ENCODE peak calls at places on chromosomes 11 and 22, in five cellular contexts. V, J, Y, T and P are unnamed samples.

GRCh38 chr11:120835601-120836228 is 188.2 kb upstream of the TBCEL start:
- DNase-seq in V (no peak), J (no peak), Y (no peak), T (no peak), P (no peak)

GRCh38 chr11:111310723-111311122 is 12.4 kb downstream of the POU2AF3 start:
- DNase-seq in V (no peak), J (no peak), Y (no peak), T (no peak), P (no peak)

GRCh38 chr22:47174671-47175111 is 412.2 kb downstream of the TBC1D22A start:
- DNase-seq in V (no peak), J (no peak), Y (no peak), T (no peak), P (no peak)

GRCh38 chr22:46777609-46777970 is 15.1 kb downstream of the TBC1D22A start:
- DNase-seq in V (no peak), J (no peak), Y (no peak), T (no peak), P (no peak)

GRCh38 chr11:115458877-115459276 is 45.3 kb downstream of the CADM1 start:
- DNase-seq in V (no peak), J (no peak), Y (no peak), T (no peak), P (no peak)

GRCh38 chr11:19117760-19118097 is 761 bp downstream of the ZDHHC13 start:
- DNase-seq in V (no peak), J (no peak), Y (no peak), T (peak; percentile 34), P (no peak)

GRCh38 chr11:85086511-85087284 is 540.4 kb downstream of the DLG2 start:
- DNase-seq in V (no peak), J (peak; percentile 38), Y (no peak), T (no peak), P (peak; percentile 88)

GRCh38 chr11:94325681-94326080 is 21.3 kb downstream of the IZUMO1R start:
- DNase-seq in V (peak; percentile 12), J (peak; percentile 47), Y (no peak), T (no peak), P (peak; percentile 32)

GRCh38 chr11:43360361-43361032 is 1.8 kb downstream of the TTC17 start:
- DNase-seq in V (no peak), J (peak; percentile 48), Y (no peak), T (no peak), P (no peak)

GRCh38 chr11:84003181-84003580 is 717.0 kb upstream of the CCDC90B start:
- DNase-seq in V (no peak), J (no peak), Y (no peak), T (no peak), P (no peak)

GRCh38 chr11:7436657-7437056 is 48.6 kb upstream of the OLFML1 start:
- DNase-seq in V (no peak), J (no peak), Y (no peak), T (no peak), P (no peak)

GRCh38 chr22:42841444-42841843 is 15.6 kb downstream of the ARFGAP3 start:
- DNase-seq in V (no peak), J (peak; percentile 74), Y (no peak), T (no peak), P (no peak)

GRCh38 chr22:36215976-36216375 is 14.4 kb upstream of the APOL4 start:
- DNase-seq in V (no peak), J (no peak), Y (no peak), T (no peak), P (no peak)

GRCh38 chr22:31092161-31092560 is 11.0 kb downstream of the SMTN start:
- DNase-seq in V (peak; percentile 37), J (no peak), Y (no peak), T (no peak), P (no peak)

GRCh38 chr11:94860333-94860732 is 92.2 kb downstream of the AMOTL1 start:
- DNase-seq in V (no peak), J (no peak), Y (no peak), T (no peak), P (no peak)

GRCh38 chr11:116185551-116185950 is 587.2 kb downstream of the BUD13 start:
- DNase-seq in V (no peak), J (no peak), Y (no peak), T (no peak), P (no peak)